ENCODE peak calls at places on chromosomes 4 and X, in eight cellular contexts. P is KBM-7; A is central memory CD4-positive, alpha-beta T cell; B is activated CD8-positive, alpha-beta memory T cell treated with anti-CD3 and anti-CD28 coated beads, Interleukin-2, amount 50 U/mL, for 4 hours; D is stimulated activated naive CD4-positive, alpha-beta T cell; T is NCI-H1436; Y is stimulated activated CD4-positive, alpha-beta T cell treated with anti-CD3 and anti-CD28 coated beads, Interleukin-1b, Interleukin-23, amount 100 ng/mL, for 1 hour; M is activated CD4-positive, alpha-beta T cell treated with anti-CD3 and anti-CD28 coated beads, Interleukin-2, amount 10 ng/mL, durations not matched to agents 7 days and 5 days. C is an unnamed sample.

GRCh38 chrX:153669174-153669890 is 4.3 kb downstream of the PNCK start:
- DNase-seq in P (peak; percentile 83), A (peak; percentile 22), B (peak; percentile 47), D (peak; percentile 13), T (peak; percentile 16), Y (no peak), M (no peak), C (peak; percentile 82)

GRCh38 chr4:185096032-185096653 is 46.9 kb upstream of the SLC25A4 start:
- DNase-seq in P (peak; percentile 59), A (peak; percentile 5), B (no peak), D (no peak), T (peak; percentile 1), Y (no peak), M (peak; percentile 47), C (no peak)

GRCh38 chrX:2391869-2392606 is 108.7 kb downstream of the DHRSX start:
- DNase-seq in P (no peak), A (no peak), B (no peak), D (no peak), T (no peak), Y (no peak), M (no peak), C (no peak)

GRCh38 chrX:130543603-130544002 is 141.8 kb downstream of the RBMX2 start:
- DNase-seq in P (no peak), A (no peak), B (no peak), D (no peak), T (no peak), Y (no peak), M (no peak), C (no peak)

GRCh38 chrX:51440365-51440764 is 56.0 kb downstream of the NUDT11 start:
- DNase-seq in P (no peak), A (no peak), B (no peak), D (no peak), T (no peak), Y (no peak), M (no peak), C (no peak)

GRCh38 chr4:90185416-90185815 is 58.2 kb downstream of the CCSER1 start:
- DNase-seq in P (no peak), A (no peak), B (no peak), D (no peak), T (no peak), Y (no peak), M (no peak), C (no peak)

GRCh38 chr4:74635074-74635473 is 159.2 kb downstream of the BTC start:
- DNase-seq in P (no peak), A (no peak), B (no peak), D (no peak), T (no peak), Y (no peak), M (no peak), C (no peak)

GRCh38 chr4:122163301-122163700 is 11.2 kb downstream of the BLTP1 start:
- DNase-seq in P (no peak), A (no peak), B (no peak), D (no peak), T (peak; percentile 22), Y (no peak), M (no peak), C (no peak)

GRCh38 chrX:48683411-48683982 is at the start of gene WAS:
- DNase-seq in P (peak; percentile 95), A (peak; percentile 59), B (no peak), D (peak; percentile 15), T (no peak), Y (no peak), M (peak; percentile 61), C (peak; percentile 74)

GRCh38 chr4:150982557-150983233 is 32.4 kb downstream of the LRBA start:
- DNase-seq in P (no peak), A (no peak), B (no peak), D (no peak), T (no peak), Y (no peak), M (no peak), C (no peak)

GRCh38 chrX:67544871-67545771 is 1.3 kb downstream of the AR start:
- DNase-seq in P (peak; percentile 63), A (no peak), B (no peak), D (no peak), T (no peak), Y (no peak), M (no peak), C (peak; percentile 55)

C was measured in activated effector memory CD4-positive, alpha-beta T cell treated with anti-CD3 and anti-CD28 coated beads, Interleukin-2, amount 50 U/mL, for 16 hours.